ENCODE peak calls at places on chromosomes 6 and 20, in four cellular contexts. One of them, this sample, is unnamed.

GRCh38 chr20:9068896-9069663 is at the start of gene PLCB4:
- DNase-seq in spleen: no peak
- DNase-seq in cardiac fibroblast: peak; percentile 20
- DNase-seq in astrocyte of the cerebellum: no peak
- DNase-seq in this sample: no peak

GRCh38 chr6:161498359-161498758 is 224.5 kb upstream of the AGPAT4 start:
- DNase-seq in spleen: no peak
- DNase-seq in cardiac fibroblast: peak; percentile 62
- DNase-seq in astrocyte of the cerebellum: peak; percentile 12
- DNase-seq in this sample: no peak

GRCh38 chr6:6730831-6731230 is 142.3 kb downstream of the LY86 start:
- DNase-seq in spleen: no peak
- DNase-seq in astrocyte of the cerebellum: peak; percentile 86
- DNase-seq in cardiac fibroblast: peak; percentile 90
- DNase-seq in this sample: peak; percentile 78

GRCh38 chr20:16477632-16478031 is 95.6 kb downstream of the KIF16B start:
- DNase-seq in astrocyte of the cerebellum: no peak
- DNase-seq in cardiac fibroblast: no peak
- DNase-seq in spleen: no peak
- DNase-seq in this sample: no peak

GRCh38 chr20:57398231-57398821 is 7.1 kb downstream of the RBM38 start:
- DNase-seq in cardiac fibroblast: no peak
- DNase-seq in spleen: peak; percentile 98
- DNase-seq in astrocyte of the cerebellum: no peak
- DNase-seq in this sample: no peak

GRCh38 chr20:57851025-57851682 is 141.3 kb upstream of the PMEPA1 start:
- DNase-seq in spleen: no peak
- DNase-seq in cardiac fibroblast: no peak
- DNase-seq in astrocyte of the cerebellum: no peak
- DNase-seq in this sample: no peak

GRCh38 chr20:17505664-17506517 is 25.3 kb downstream of the BFSP1 start:
- DNase-seq in spleen: no peak
- DNase-seq in astrocyte of the cerebellum: no peak
- DNase-seq in cardiac fibroblast: peak; percentile 35
- DNase-seq in this sample: no peak

GRCh38 chr6:16174368-16175078 is 45.6 kb downstream of the MYLIP start:
- DNase-seq in spleen: no peak
- DNase-seq in astrocyte of the cerebellum: no peak
- DNase-seq in cardiac fibroblast: no peak
- DNase-seq in this sample: no peak

GRCh38 chr6:118606268-118606667 is 45.1 kb downstream of the CEP85L start:
- DNase-seq in cardiac fibroblast: no peak
- DNase-seq in spleen: no peak
- DNase-seq in astrocyte of the cerebellum: no peak
- DNase-seq in this sample: no peak

GRCh38 chr20:23661002-23661429 is 23.3 kb upstream of the CST3 start:
- DNase-seq in cardiac fibroblast: no peak
- DNase-seq in spleen: no peak
- DNase-seq in astrocyte of the cerebellum: no peak
- DNase-seq in this sample: no peak
- H3K4me3 ChIP-seq in cardiac fibroblast: no peak overlapping the region
- H3K4me3 ChIP-seq in spleen: no peak overlapping the region
- H3K4me3 ChIP-seq in astrocyte of the cerebellum: no peak overlapping the region
- H3K4me3 ChIP-seq in this sample: no peak overlapping the region

DNA sequence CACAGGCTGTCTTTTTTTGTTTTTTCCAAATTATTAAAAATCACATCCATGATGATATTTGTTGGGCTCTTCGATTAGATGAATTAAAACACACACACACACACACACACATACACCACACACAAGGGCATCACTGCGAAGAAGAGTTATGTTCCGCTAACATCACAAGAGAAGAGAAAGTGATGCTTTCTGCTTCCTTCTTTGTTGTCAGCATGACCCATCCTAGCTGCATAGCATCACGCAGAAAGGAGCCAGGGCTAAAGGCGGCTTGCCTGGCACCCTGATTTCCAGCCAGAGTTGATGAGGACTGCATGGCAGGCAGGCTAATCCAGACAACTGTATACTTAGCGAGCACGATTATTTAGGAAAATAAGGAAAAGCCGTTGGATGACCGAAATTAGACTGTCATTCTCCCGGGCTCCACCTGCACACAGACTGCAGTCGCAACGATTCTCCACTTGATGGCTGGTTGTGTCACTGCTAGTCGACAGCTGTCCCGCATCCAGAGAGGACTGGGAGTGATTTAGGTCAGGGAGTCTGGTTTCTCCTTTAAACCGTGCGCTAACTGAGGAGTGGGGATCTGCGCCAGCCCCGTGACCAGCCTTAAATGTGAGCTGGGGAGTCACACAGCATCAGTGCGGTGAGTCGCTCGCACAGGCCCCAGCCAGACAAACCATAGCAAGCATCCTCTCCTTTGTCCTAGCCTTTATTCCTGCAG is 70.6 kb upstream of the SOX4 start:
- DNase-seq in astrocyte of the cerebellum: no peak
- DNase-seq in cardiac fibroblast: no peak
- DNase-seq in spleen: no peak
- DNase-seq in this sample: no peak
- TF ChIP-seq CTCF in astrocyte of the cerebellum: no peak
- TF ChIP-seq CTCF in cardiac fibroblast: no peak
- TF ChIP-seq CTCF in spleen: no peak
- TF ChIP-seq CTCF in this sample: no peak

GRCh38 chr6:10385512-10386132 is 29.3 kb downstream of the TFAP2A start:
- DNase-seq in spleen: no peak
- DNase-seq in astrocyte of the cerebellum: no peak
- DNase-seq in cardiac fibroblast: no peak
- DNase-seq in this sample: no peak

GRCh38 chr6:10384064-10384317 is 30.9 kb downstream of the TFAP2A start:
- DNase-seq in spleen: no peak
- DNase-seq in cardiac fibroblast: no peak
- DNase-seq in astrocyte of the cerebellum: no peak
- DNase-seq in this sample: no peak

GRCh38 chr6:10386260-10386659 is 28.6 kb downstream of the TFAP2A start:
- DNase-seq in astrocyte of the cerebellum: no peak
- DNase-seq in spleen: no peak
- DNase-seq in cardiac fibroblast: no peak
- DNase-seq in this sample: no peak

GRCh38 chr6:10384333-10384718 is 30.5 kb downstream of the TFAP2A start:
- DNase-seq in cardiac fibroblast: no peak
- DNase-seq in spleen: no peak
- DNase-seq in astrocyte of the cerebellum: no peak
- DNase-seq in this sample: no peak

DNA sequence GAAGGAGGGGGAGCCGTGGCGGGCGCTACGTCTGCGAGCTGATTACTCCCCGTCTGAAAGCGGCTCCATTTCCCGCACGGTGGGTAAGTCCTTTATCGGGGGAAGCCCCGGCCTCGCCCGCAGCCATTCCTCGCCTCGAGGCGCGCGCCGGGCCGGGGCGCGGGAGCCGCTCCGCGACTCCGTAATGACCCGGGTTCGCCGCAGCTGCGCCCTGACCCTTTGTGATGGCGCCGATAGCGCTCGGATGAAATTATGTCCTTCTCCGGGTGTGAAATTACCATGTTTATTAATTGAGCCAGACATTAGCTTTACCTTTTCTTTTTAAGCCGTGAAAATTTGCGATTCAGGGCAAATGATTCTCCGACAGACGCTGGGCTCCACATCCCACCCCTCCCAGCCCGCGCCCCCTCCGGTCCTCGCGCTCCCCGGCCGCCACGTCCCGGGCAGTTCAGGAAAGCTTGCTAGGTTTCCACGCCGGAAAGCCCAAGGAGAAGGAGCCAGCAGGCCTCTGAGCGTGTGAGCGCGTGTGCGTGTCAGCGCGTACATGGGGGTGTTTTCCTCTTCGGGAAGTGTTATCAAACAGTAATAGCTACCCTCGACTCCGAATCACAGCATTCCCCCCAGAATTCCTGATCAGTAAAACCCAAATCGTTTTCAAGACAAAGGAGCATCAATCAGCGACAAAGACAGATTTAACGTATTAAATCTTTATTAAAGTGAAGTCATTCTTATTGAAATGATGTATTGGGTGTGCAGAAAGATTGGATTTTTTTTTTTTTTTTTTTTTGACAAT is 30.0 kb downstream of the TFAP2A start:
- DNase-seq in astrocyte of the cerebellum: no peak
- DNase-seq in spleen: no peak
- DNase-seq in cardiac fibroblast: no peak
- DNase-seq in this sample: no peak
- H3K4me3 ChIP-seq in astrocyte of the cerebellum: no peak overlapping the region
- H3K4me3 ChIP-seq in spleen: no peak overlapping the region
- H3K4me3 ChIP-seq in cardiac fibroblast: no peak overlapping the region
- H3K4me3 ChIP-seq in this sample: no peak overlapping the region

DNA sequence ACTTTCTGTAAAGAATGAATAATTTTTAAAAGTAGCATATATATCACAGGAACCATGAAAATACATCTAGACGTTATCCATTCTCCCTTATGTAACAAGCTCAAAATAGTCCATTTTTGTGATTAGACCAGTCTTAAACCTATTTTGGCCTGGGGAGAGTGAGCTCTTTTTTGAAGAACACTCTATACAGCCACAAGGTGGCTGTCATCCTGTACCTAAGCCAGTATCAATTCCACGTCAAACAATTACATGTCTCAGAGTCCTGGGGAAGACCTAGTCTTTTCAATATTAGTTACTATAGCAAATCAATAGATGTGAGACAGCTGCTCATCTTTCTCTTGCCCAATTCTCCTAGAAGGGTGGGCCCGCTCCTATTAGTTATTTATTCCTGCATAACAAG is 28.4 kb downstream of the FBXO5 start:
- DNase-seq in cardiac fibroblast: no peak
- DNase-seq in spleen: no peak
- DNase-seq in astrocyte of the cerebellum: no peak
- DNase-seq in this sample: no peak
- TF ChIP-seq CTCF in cardiac fibroblast: no peak
- TF ChIP-seq CTCF in spleen: no peak
- TF ChIP-seq CTCF in astrocyte of the cerebellum: no peak
- TF ChIP-seq CTCF in this sample: no peak

GRCh38 chr6:44431118-44431725 is 43.7 kb downstream of the CDC5L start:
- DNase-seq in cardiac fibroblast: peak; percentile 79
- DNase-seq in astrocyte of the cerebellum: peak; percentile 75
- DNase-seq in spleen: no peak
- DNase-seq in this sample: no peak
- H3K4me3 ChIP-seq in cardiac fibroblast: no peak overlapping the region
- H3K4me3 ChIP-seq in astrocyte of the cerebellum: no peak overlapping the region
- H3K4me3 ChIP-seq in spleen: no peak overlapping the region
- H3K4me3 ChIP-seq in this sample: no peak overlapping the region

GRCh38 chr6:136525586-136526195 is 24.5 kb downstream of the MAP7 start:
- DNase-seq in spleen: no peak
- DNase-seq in astrocyte of the cerebellum: no peak
- DNase-seq in cardiac fibroblast: no peak
- DNase-seq in this sample: no peak
- TF ChIP-seq CTCF in spleen: no peak
- TF ChIP-seq CTCF in astrocyte of the cerebellum: no peak
- TF ChIP-seq CTCF in cardiac fibroblast: no peak
- TF ChIP-seq CTCF in this sample: no peak

DNA sequence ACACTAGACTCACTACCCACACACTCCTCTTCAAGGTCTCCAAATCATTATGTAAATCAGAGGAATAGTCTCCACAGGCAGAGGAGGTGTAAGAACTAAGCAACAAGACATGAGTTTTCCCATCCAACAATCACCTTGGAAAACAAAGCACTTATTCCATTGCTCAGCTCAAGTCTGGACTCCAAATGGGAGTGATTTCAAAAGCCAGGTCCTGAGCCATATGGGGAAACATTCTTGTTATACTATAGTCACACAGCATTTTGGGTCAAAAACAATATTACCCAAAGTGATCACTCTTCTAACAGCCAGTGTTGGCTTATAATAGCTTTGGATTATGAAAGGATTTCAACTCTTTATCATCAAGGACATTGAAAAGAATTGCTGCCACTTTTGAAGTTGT is 3.6 kb upstream of the PRPH2 start:
- DNase-seq in cardiac fibroblast: no peak
- DNase-seq in spleen: no peak
- DNase-seq in astrocyte of the cerebellum: no peak
- DNase-seq in this sample: no peak
- H3K4me3 ChIP-seq in cardiac fibroblast: no peak overlapping the region
- H3K4me3 ChIP-seq in spleen: peak overlapping the region; percentile 48
- H3K4me3 ChIP-seq in astrocyte of the cerebellum: no peak overlapping the region
- H3K4me3 ChIP-seq in this sample: no peak overlapping the region

DNA sequence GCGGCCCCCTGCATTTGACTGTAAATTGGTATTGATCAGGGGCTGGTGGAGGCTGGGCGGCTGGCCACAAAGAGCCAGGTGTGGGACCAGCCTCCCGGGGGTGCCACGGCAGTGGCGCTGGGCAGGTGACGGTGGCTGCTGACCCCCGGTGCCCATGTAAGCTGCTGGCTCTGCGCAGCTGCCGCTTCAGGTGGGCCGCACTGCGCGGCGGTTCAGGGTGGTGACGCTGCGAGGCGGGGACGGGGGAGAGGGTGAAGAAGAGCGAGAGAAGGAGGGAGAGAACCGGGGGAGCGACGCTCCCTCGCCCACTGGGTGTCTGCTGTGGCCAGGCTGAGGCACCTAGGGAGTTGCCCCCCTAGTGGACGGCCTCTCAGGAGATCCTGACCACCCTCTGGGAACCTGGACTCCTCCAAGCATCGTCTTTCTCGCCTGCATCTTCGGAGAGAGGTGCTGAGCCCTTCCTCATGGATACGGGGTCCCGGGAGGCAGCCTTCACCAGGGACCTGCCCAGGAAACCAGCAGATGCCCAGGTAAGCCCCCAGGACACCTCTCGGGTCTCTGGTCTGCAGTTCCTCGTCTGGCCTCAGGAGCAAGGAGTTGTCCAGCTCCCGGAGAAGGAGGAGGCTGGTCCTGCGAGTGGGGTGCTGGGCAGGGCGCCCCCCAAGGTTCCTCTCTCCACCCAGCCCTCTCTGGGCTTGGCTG is 77.5 kb upstream of the GATA5 start:
- DNase-seq in cardiac fibroblast: no peak
- DNase-seq in astrocyte of the cerebellum: no peak
- DNase-seq in spleen: no peak
- DNase-seq in this sample: no peak
- TF ChIP-seq CTCF in cardiac fibroblast: no peak
- TF ChIP-seq CTCF in astrocyte of the cerebellum: no peak
- TF ChIP-seq CTCF in spleen: no peak
- TF ChIP-seq CTCF in this sample: no peak